ENCODE peak calls at places on chromosomes 4 and X, in seven cellular contexts. I is astrocyte; Z is activated CD4-positive, alpha-beta T cell treated with anti-CD3 and anti-CD28 coated beads, Interleukin-2, amount 10 ng/mL, durations not matched to agents 24 days and 14 days; P is tibial artery; Q is stimulated activated CD4-positive, alpha-beta T cell treated with anti-CD3 and anti-CD28 coated beads, Interleukin-1b, Interleukin-23, amount 100 ng/mL, for 4 hours; J is CD8-positive, alpha-beta T cell; U is iris pigment epithelial cell. M is an unnamed sample.

GRCh38 chr4:153577053-153577452 is 107.0 kb upstream of the TLR2 start:
- DNase-seq in I (no peak), Z (no peak), P (no peak), Q (no peak), J (no peak), U (no peak), M (no peak)

GRCh38 chr4:48033825-48034413 is 17.3 kb downstream of the NIPAL1 start:
- DNase-seq in I (no peak), Z (peak; percentile 87), P (no peak), Q (peak; percentile 51), J (peak; percentile 66), U (peak; percentile 49), M (peak; percentile 50)

GRCh38 chr4:183471960-183472708 is 27.7 kb downstream of the CDKN2AIP start:
- DNase-seq in I (peak; percentile 35), Z (peak; percentile 93), P (peak; percentile 93), Q (peak; percentile 82), J (peak; percentile 89), U (peak; percentile 68), M (peak; percentile 66)

GRCh38 chrX:38806054-38806389 is 4.8 kb downstream of the MID1IP1 start:
- DNase-seq in I (no peak), Z (no peak), P (peak; percentile 39), Q (no peak), J (no peak), U (no peak), M (no peak)

GRCh38 chrX:55546956-55547355 is 57.3 kb upstream of the USP51 start:
- DNase-seq in I (no peak), Z (no peak), P (no peak), Q (no peak), J (no peak), U (peak; percentile 50), M (peak; percentile 21)

GRCh38 chr4:124178449-124179021 is 534.0 kb downstream of the ANKRD50 start:
- DNase-seq in I (peak; percentile 55), Z (no peak), P (peak; percentile 41), Q (no peak), J (no peak), U (peak; percentile 55), M (peak; percentile 13)

GRCh38 chr4:152919826-152920225 is 16.3 kb upstream of the FHDC1 start:
- DNase-seq in I (no peak), Z (no peak), P (no peak), Q (no peak), J (no peak), U (no peak), M (no peak)

GRCh38 chrX:1564750-1565683 is 26.4 kb upstream of the AKAP17A start:
- DNase-seq in I (no peak), Z (peak; percentile 51), P (no peak), Q (no peak), J (no peak), U (no peak), M (no peak)

GRCh38 chrX:107721318-107721717 is 54.3 kb downstream of the TSC22D3 start:
- DNase-seq in I (no peak), Z (no peak), P (peak; percentile 47), Q (no peak), J (no peak), U (no peak), M (no peak)

GRCh38 chr4:164779811-164780216 is 25.9 kb downstream of the SMIM31 start:
- DNase-seq in I (peak; percentile 37), Z (peak; percentile 74), P (no peak), Q (no peak), J (no peak), U (peak; percentile 54), M (peak; percentile 54)

GRCh38 chr4:108433832-108434231 is 186.5 kb upstream of the RPL34 start:
- DNase-seq in I (peak; percentile 89), Z (peak; percentile 88), P (no peak), Q (no peak), J (peak; percentile 48), U (peak; percentile 77), M (peak; percentile 31)

GRCh38 chr4:48295116-48295515 is 25.5 kb upstream of the TEC start:
- DNase-seq in I (no peak), Z (no peak), P (no peak), Q (no peak), J (no peak), U (no peak), M (peak; percentile 31)

GRCh38 chrX:124406294-124407013 is 60.1 kb downstream of the SH2D1A start:
- DNase-seq in I (peak; percentile 47), Z (peak; percentile 86), P (peak; percentile 36), Q (peak; percentile 21), J (peak; percentile 55), U (peak; percentile 83), M (peak; percentile 74)

GRCh38 chrX:154430916-154431315 is 2.4 kb downstream of the ATP6AP1 start:
- DNase-seq in I (no peak), Z (no peak), P (no peak), Q (no peak), J (no peak), U (no peak), M (no peak)

GRCh38 chr4:80407246-80407645 is 71.7 kb downstream of the CFAP299 start:
- DNase-seq in I (peak; percentile 80), Z (no peak), P (peak; percentile 78), Q (no peak), J (no peak), U (peak; percentile 63), M (peak; percentile 66)

GRCh38 chr4:168139336-168139735 is 47.0 kb downstream of the ANXA10 start:
- DNase-seq in I (peak; percentile 85), Z (no peak), P (no peak), Q (no peak), J (no peak), U (peak; percentile 92), M (peak; percentile 49)

GRCh38 chr4:139454111-139454600 is at the start of gene RAB33B:
- DNase-seq in I (no peak), Z (no peak), P (peak; percentile 92), Q (no peak), J (no peak), U (no peak), M (peak; percentile 82)

GRCh38 chr4:14294611-14295010 is 667.1 kb upstream of the BOD1L1 start:
- DNase-seq in I (peak; percentile 30), Z (no peak), P (no peak), Q (no peak), J (no peak), U (peak; percentile 23), M (peak; percentile 64)

GRCh38 chr4:138241281-138242075 is 671 bp downstream of the SLC7A11 start:
- DNase-seq in I (peak; percentile 37), Z (peak; percentile 67), P (no peak), Q (no peak), J (no peak), U (peak; percentile 42), M (peak; percentile 54)

GRCh38 chr4:29852537-29852936 is 867.6 kb upstream of the PCDH7 start:
- DNase-seq in I (no peak), Z (no peak), P (no peak), Q (no peak), J (no peak), U (no peak), M (no peak)

GRCh38 chr4:174334628-174335027 is 50.9 kb downstream of the CEP44 start:
- DNase-seq in I (no peak), Z (no peak), P (no peak), Q (no peak), J (no peak), U (no peak), M (no peak)

GRCh38 chr4:48016141-48017107 is at the start of the genes CNGA1 and NIPAL1:
- DNase-seq in I (peak; percentile 54), Z (peak; percentile 91), P (peak; percentile 44), Q (peak; percentile 74), J (peak; percentile 69), U (peak; percentile 66), M (peak; percentile 82)

GRCh38 chr4:188053302-188053701 is 56.1 kb downstream of the TRIML2 start:
- DNase-seq in I (no peak), Z (no peak), P (no peak), Q (no peak), J (no peak), U (no peak), M (no peak)